ENCODE peak calls at places on chromosomes 3 and 15, in eight cellular contexts. J, W, X, N, G, L, R and E are unnamed samples.

GRCh38 chr3:178343433-178344038 is 192.7 kb upstream of the KCNMB2 start:
- DNase-seq in J (no peak), W (no peak), X (no peak), N (no peak), G (no peak), L (no peak), R (no peak), E (no peak)

GRCh38 chr3:71247221-71247947 is 336.1 kb downstream of the FOXP1 start:
- DNase-seq in J (no peak), W (no peak), X (peak; percentile 66), N (peak; percentile 61), G (no peak), L (peak; percentile 23), R (peak; percentile 66), E (peak; percentile 23)

GRCh38 chr15:79467865-79468586 is 35.9 kb downstream of the MINAR1 start:
- DNase-seq in J (no peak), W (no peak), X (peak; percentile 66), N (no peak), G (no peak), L (no peak), R (peak; percentile 44), E (peak; percentile 22)

GRCh38 chr15:48875241-48875640 is 2.7 kb upstream of the EID1 start:
- DNase-seq in J (peak; percentile 60), W (no peak), X (no peak), N (no peak), G (no peak), L (no peak), R (no peak), E (no peak)

GRCh38 chr3:103906808-103907207 is 1459.9 kb upstream of the ALCAM start:
- DNase-seq in J (no peak), W (no peak), X (no peak), N (no peak), G (no peak), L (no peak), R (no peak), E (no peak)

GRCh38 chr3:97992547-97993173 is 20.4 kb upstream of the RIOX2 start:
- DNase-seq in J (no peak), W (no peak), X (no peak), N (no peak), G (no peak), L (no peak), R (no peak), E (no peak)

GRCh38 chr15:41495736-41496599 is 2.3 kb downstream of the ITPKA start:
- DNase-seq in J (no peak), W (no peak), X (no peak), N (no peak), G (no peak), L (no peak), R (no peak), E (no peak)

GRCh38 chr15:81225161-81225671 is 28.5 kb downstream of the IL16 start:
- DNase-seq in J (no peak), W (no peak), X (no peak), N (no peak), G (peak; percentile 78), L (no peak), R (peak; percentile 47), E (peak; percentile 22)

GRCh38 chr15:78315686-78316085 is 16.3 kb upstream of the SKIC8 start:
- DNase-seq in J (no peak), W (no peak), X (no peak), N (no peak), G (no peak), L (no peak), R (no peak), E (no peak)

GRCh38 chr3:126548556-126549466 is 9.9 kb downstream of the C3orf22 start:
- DNase-seq in J (no peak), W (no peak), X (no peak), N (no peak), G (peak; percentile 16), L (no peak), R (no peak), E (no peak)

GRCh38 chr3:85560088-85560790 is 601.5 kb downstream of the CADM2 start:
- DNase-seq in J (no peak), W (peak; percentile 64), X (peak; percentile 42), N (no peak), G (peak; percentile 51), L (peak; percentile 69), R (peak; percentile 45), E (no peak)

GRCh38 chr15:44713006-44713966 is 2.0 kb downstream of the B2M start:
- DNase-seq in J (peak; percentile 47), W (peak; percentile 46), X (peak; percentile 56), N (peak; percentile 32), G (no peak), L (peak; percentile 53), R (peak; percentile 51), E (peak; percentile 40)

GRCh38 chr3:32850226-32850625 is 32.4 kb downstream of the TRIM71 start:
- DNase-seq in J (no peak), W (no peak), X (peak; percentile 14), N (no peak), G (no peak), L (no peak), R (no peak), E (no peak)

GRCh38 chr3:151923901-151924300 is 50.5 kb downstream of the SUCNR1 start:
- DNase-seq in J (no peak), W (peak; percentile 27), X (peak; percentile 62), N (peak; percentile 51), G (no peak), L (peak; percentile 38), R (peak; percentile 57), E (peak; percentile 59)

GRCh38 chr3:66989860-66990696 is 8.0 kb upstream of the KBTBD8 start:
- DNase-seq in J (no peak), W (no peak), X (peak; percentile 33), N (no peak), G (no peak), L (peak; percentile 3), R (peak; percentile 35), E (no peak)

GRCh38 chr15:60396560-60396963 is 1.2 kb downstream of the ANXA2 start:
- DNase-seq in J (peak; percentile 53), W (peak; percentile 55), X (peak; percentile 48), N (peak; percentile 35), G (no peak), L (no peak), R (no peak), E (peak; percentile 61)

GRCh38 chr15:60392986-60393811 is 4.6 kb downstream of the ANXA2 start:
- DNase-seq in J (peak; percentile 95), W (peak; percentile 97), X (peak; percentile 98), N (peak; percentile 100), G (peak; percentile 84), L (peak; percentile 98), R (peak; percentile 100), E (peak; percentile 98)

GRCh38 chr15:60396964-60397771 is 618 bp downstream of the ANXA2 start:
- DNase-seq in J (peak; percentile 84), W (peak; percentile 79), X (peak; percentile 82), N (peak; percentile 77), G (peak; percentile 81), L (peak; percentile 71), R (peak; percentile 78), E (peak; percentile 82)

GRCh38 chr15:60396100-60396499 is 1.7 kb downstream of the ANXA2 start:
- DNase-seq in J (peak; percentile 61), W (peak; percentile 57), X (peak; percentile 52), N (peak; percentile 36), G (no peak), L (no peak), R (no peak), E (peak; percentile 55)

GRCh38 chr15:60395276-60396011 is 2.3 kb downstream of the ANXA2 start:
- DNase-seq in J (no peak), W (peak; percentile 46), X (peak; percentile 43), N (peak; percentile 34), G (no peak), L (no peak), R (no peak), E (peak; percentile 48)
- H3K4me3 ChIP-seq in J (peak overlapping the region; percentile 83), W (peak overlapping the region; percentile 91), X (peak overlapping the region; percentile 83), N (peak overlapping the region; percentile 67), G (peak overlapping the region; percentile 96), L (peak overlapping the region; percentile 94), R (peak overlapping the region; percentile 98), E (peak overlapping the region; percentile 97)

GRCh38 chr3:194483850-194484249 is 3.0 kb downstream of the ATP13A3 start:
- DNase-seq in J (no peak), W (no peak), X (no peak), N (no peak), G (no peak), L (no peak), R (no peak), E (no peak)
- H3K4me3 ChIP-seq in J (no peak overlapping the region), W (no peak overlapping the region), X (peak overlapping the region; percentile 86), N (no peak overlapping the region), G (no peak overlapping the region), L (peak overlapping the region; percentile 97), R (no peak overlapping the region), E (no peak overlapping the region)

GRCh38 chr3:149658444-149659172 is 783 bp upstream of the WWTR1 start:
- DNase-seq in J (peak; percentile 91), W (peak; percentile 90), X (peak; percentile 90), N (peak; percentile 80), G (peak; percentile 84), L (peak; percentile 89), R (peak; percentile 87), E (peak; percentile 85)
- H3K4me3 ChIP-seq in J (peak overlapping the region; percentile 55), W (peak overlapping the region; percentile 66), X (peak overlapping the region; percentile 80), N (peak overlapping the region; percentile 84), G (peak overlapping the region; percentile 71), L (peak overlapping the region; percentile 72), R (peak overlapping the region; percentile 95), E (peak overlapping the region; percentile 89)

DNA sequence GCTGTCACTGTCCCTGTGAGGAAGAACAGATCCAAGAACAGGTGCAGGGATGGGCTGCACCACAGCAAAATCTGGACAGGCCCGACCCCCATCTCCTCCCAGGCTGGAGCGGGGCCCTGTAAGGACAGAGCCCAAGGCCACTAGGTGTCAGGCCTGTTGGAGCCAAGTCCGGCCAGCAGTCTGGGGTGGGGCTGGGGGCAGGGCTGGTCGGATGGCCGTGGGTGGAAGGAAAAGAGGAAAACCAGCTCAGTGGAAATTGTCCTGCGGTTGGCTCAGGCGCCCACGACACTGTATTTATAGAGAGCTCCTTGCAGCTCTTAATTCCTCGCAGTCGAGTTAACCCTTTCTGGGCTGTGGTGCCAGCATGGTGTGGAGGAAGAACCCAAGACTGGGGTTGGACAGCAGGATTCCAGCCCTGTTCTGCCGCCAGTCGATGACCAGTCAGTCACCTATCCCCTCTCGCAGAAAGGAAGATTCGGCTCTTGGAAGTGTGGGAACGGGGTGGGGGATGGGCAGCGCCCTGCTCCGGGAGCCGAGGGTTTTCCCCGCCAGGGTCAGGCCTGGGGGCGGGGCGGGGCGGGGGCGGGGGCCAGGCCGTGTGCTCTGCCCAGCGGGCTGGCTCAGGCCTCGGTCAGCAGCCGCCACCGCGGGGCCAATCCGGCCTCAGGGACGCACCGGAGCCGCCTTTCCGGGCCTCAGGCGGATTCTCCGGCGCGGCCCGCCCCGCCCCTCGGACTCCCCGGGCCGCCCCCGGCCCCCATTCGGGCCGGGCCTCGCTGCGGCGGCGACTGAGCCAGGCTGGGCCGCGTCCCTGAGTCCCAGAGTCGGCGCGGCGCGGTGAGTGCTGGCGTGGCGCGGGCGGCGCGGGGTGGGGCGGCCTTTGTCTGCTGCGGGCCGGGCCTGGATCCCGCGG is at the start of gene CD276:
- DNase-seq in J (peak; percentile 72), W (peak; percentile 62), X (peak; percentile 61), N (peak; percentile 55), G (peak; percentile 78), L (peak; percentile 66), R (peak; percentile 72), E (peak; percentile 68)
- H3K4me3 ChIP-seq in J (peak within 1 kb of the TSS; percentile 93), W (peak within 1 kb of the TSS; percentile 88), X (peak within 1 kb of the TSS; percentile 85), N (peak within 1 kb of the TSS; percentile 71), G (peak within 1 kb of the TSS; percentile 61), L (peak within 1 kb of the TSS; percentile 94), R (peak within 1 kb of the TSS; percentile 88), E (peak within 1 kb of the TSS; percentile 87)

DNA sequence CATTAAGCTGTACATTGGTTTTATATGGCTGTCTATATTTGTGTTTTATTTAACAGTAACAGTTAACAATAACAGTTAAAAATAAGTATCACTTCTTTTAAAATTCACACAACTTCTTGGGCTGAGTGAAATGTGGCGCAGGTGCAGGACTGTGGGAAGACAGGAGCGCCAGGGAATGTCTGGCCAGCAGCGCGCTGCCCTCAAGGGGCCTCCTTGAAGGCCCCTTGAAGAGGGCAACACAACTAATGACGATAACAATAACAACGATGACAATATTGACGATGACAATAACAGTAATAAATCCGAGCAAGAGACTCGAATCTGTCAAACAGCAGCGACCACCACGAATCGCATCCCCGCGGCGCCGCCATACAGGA is 411 bp upstream of the PPP2R3A start:
- DNase-seq in J (peak; percentile 62), W (peak; percentile 77), X (no peak), N (no peak), G (no peak), L (no peak), R (no peak), E (no peak)
- H3K4me3 ChIP-seq in J (peak overlapping the region; percentile 73), W (peak overlapping the region; percentile 39), X (peak overlapping the region; percentile 28), N (peak overlapping the region; percentile 33), G (peak overlapping the region; percentile 89), L (peak overlapping the region; percentile 47), R (peak overlapping the region; percentile 47), E (peak overlapping the region; percentile 58)